ENCODE peak calls at places on chromosome 12, in six cellular contexts. W, E, R, L, S and P are unnamed samples.

GRCh38 chr12:46404225-46404631 is 31.7 kb upstream of the SLC38A2 start:
- DNase-seq in E (no peak), L (no peak), W (no peak), S (no peak), R (no peak), P (no peak)

GRCh38 chr12:52984136-52984535 is 22.1 kb upstream of the EIF4B start:
- DNase-seq in R (no peak), W (no peak), L (no peak), S (no peak), E (no peak), P (no peak)

GRCh38 chr12:54853933-54854538 is at the start of gene MUCL1:
- DNase-seq in W (peak), R (peak), S (peak), L (peak), E (no peak), P (peak)

GRCh38 chr12:108102363-108102762 is 26.7 kb upstream of the WSCD2 start:
- DNase-seq in R (no peak), W (no peak), S (no peak), L (no peak), E (no peak), P (no peak)

GRCh38 chr12:58346032-58346632 is 404.8 kb downstream of the ATP23 start:
- DNase-seq in L (no peak), E (no peak), W (peak), S (no peak), R (no peak), P (no peak)

GRCh38 chr12:93722757-93723567 is 45.8 kb downstream of the CRADD start:
- DNase-seq in R (no peak), W (no peak), E (no peak), L (no peak), S (no peak), P (no peak)

GRCh38 chr12:3294481-3294911 is 196.5 kb upstream of the PRMT8 start:
- DNase-seq in R (no peak), L (no peak), W (no peak), S (no peak), E (no peak), P (no peak)

GRCh38 chr12:76813972-76814371 is 50.1 kb downstream of the ZDHHC17 start:
- DNase-seq in R (no peak), W (no peak), S (no peak), E (no peak), L (no peak), P (no peak)

GRCh38 chr12:1170411-1170810 is 179.4 kb downstream of the ERC1 start:
- DNase-seq in E (no peak), S (no peak), W (no peak), R (no peak), L (no peak), P (no peak)

GRCh38 chr12:117155278-117156060 is 34.8 kb downstream of the FBXO21 start:
- DNase-seq in E (peak), L (peak), R (peak), S (no peak), W (peak), P (peak)

GRCh38 chr12:14931791-14932560 is 6.4 kb downstream of the ERP27 start:
- DNase-seq in E (no peak), W (no peak), S (no peak), R (no peak), L (no peak), P (no peak)

GRCh38 chr12:69836015-69836414 is 11.0 kb downstream of the MYRFL start:
- DNase-seq in W (no peak), S (no peak), L (no peak), R (no peak), E (no peak), P (no peak)

GRCh38 chr12:128916425-128916824 is 63.1 kb downstream of the GLT1D1 start:
- DNase-seq in W (no peak), S (no peak), E (no peak), L (no peak), R (no peak), P (no peak)

GRCh38 chr12:45322810-45323209 is 106.9 kb downstream of the ANO6 start:
- DNase-seq in S (no peak), L (no peak), R (no peak), W (no peak), E (no peak), P (no peak)

GRCh38 chr12:131833896-131834641 is 5.9 kb downstream of the MMP17 start:
- DNase-seq in L (no peak), R (no peak), W (no peak), E (no peak), S (no peak), P (no peak)

GRCh38 chr12:131621701-131622421 is 89.0 kb upstream of the SFSWAP start:
- DNase-seq in W (no peak), R (no peak), S (no peak), E (no peak), L (no peak), P (no peak)

GRCh38 chr12:897386-897785 is 52.1 kb downstream of the RAD52 start:
- DNase-seq in S (no peak), E (no peak), L (no peak), R (no peak), W (no peak), P (no peak)

GRCh38 chr12:16603916-16604575 is 1.9 kb downstream of the LMO3 start:
- DNase-seq in E (no peak), W (no peak), R (no peak), L (no peak), S (no peak), P (no peak)